ENCODE peak calls at places on chromosomes 2 and 18, in eight cellular contexts. One of them, this sample, is unnamed.
A peak's percentile ranks its signal among the peaks of the same experiment; 100 is the strongest.

GRCh38 chr2:210503622-210504300 is 27.2 kb upstream of the LANCL1 start:
- DNase-seq in effector memory CD4-positive, alpha-beta T cell: no peak
- DNase-seq in right lobe of liver: no peak
- DNase-seq in HS-5: no peak
- DNase-seq in activated CD4-positive, alpha-beta T cell treated with anti-CD3 and anti-CD28 coated beads for 48 hours: no peak
- DNase-seq in left cardiac atrium: no peak
- DNase-seq in IMR-90: no peak
- DNase-seq in stimulated activated CD8-positive, alpha-beta memory T cell treated with anti-CD3 and anti-CD28 coated beads, Interleukin-4, amount 100 ng/mL, for 4 hours: no peak
- DNase-seq in this sample: no peak

GRCh38 chr2:60948926-60949579 is 67.7 kb downstream of the REL start:
- DNase-seq in activated CD4-positive, alpha-beta T cell treated with anti-CD3 and anti-CD28 coated beads for 48 hours: no peak
- DNase-seq in IMR-90: peak; percentile 35
- DNase-seq in effector memory CD4-positive, alpha-beta T cell: no peak
- DNase-seq in stimulated activated CD8-positive, alpha-beta memory T cell treated with anti-CD3 and anti-CD28 coated beads, Interleukin-4, amount 100 ng/mL, for 4 hours: no peak
- DNase-seq in HS-5: no peak
- DNase-seq in left cardiac atrium: no peak
- DNase-seq in right lobe of liver: no peak
- DNase-seq in this sample: no peak

GRCh38 chr2:236341721-236342120 is 77.5 kb upstream of the ASB18 start:
- DNase-seq in right lobe of liver: no peak
- DNase-seq in activated CD4-positive, alpha-beta T cell treated with anti-CD3 and anti-CD28 coated beads for 48 hours: no peak
- DNase-seq in IMR-90: no peak
- DNase-seq in HS-5: no peak
- DNase-seq in left cardiac atrium: no peak
- DNase-seq in effector memory CD4-positive, alpha-beta T cell: no peak
- DNase-seq in stimulated activated CD8-positive, alpha-beta memory T cell treated with anti-CD3 and anti-CD28 coated beads, Interleukin-4, amount 100 ng/mL, for 4 hours: no peak
- DNase-seq in this sample: no peak

GRCh38 chr2:42335514-42336104 is 25.4 kb downstream of the COX7A2L start:
- DNase-seq in IMR-90: no peak
- DNase-seq in activated CD4-positive, alpha-beta T cell treated with anti-CD3 and anti-CD28 coated beads for 48 hours: no peak
- DNase-seq in stimulated activated CD8-positive, alpha-beta memory T cell treated with anti-CD3 and anti-CD28 coated beads, Interleukin-4, amount 100 ng/mL, for 4 hours: no peak
- DNase-seq in HS-5: no peak
- DNase-seq in right lobe of liver: no peak
- DNase-seq in left cardiac atrium: no peak
- DNase-seq in effector memory CD4-positive, alpha-beta T cell: no peak
- DNase-seq in this sample: no peak

GRCh38 chr2:178068823-178069454 is 3.6 kb downstream of the PDE11A start:
- DNase-seq in right lobe of liver: no peak
- DNase-seq in IMR-90: no peak
- DNase-seq in stimulated activated CD8-positive, alpha-beta memory T cell treated with anti-CD3 and anti-CD28 coated beads, Interleukin-4, amount 100 ng/mL, for 4 hours: no peak
- DNase-seq in effector memory CD4-positive, alpha-beta T cell: no peak
- DNase-seq in left cardiac atrium: no peak
- DNase-seq in activated CD4-positive, alpha-beta T cell treated with anti-CD3 and anti-CD28 coated beads for 48 hours: no peak
- DNase-seq in HS-5: no peak
- DNase-seq in this sample: no peak

GRCh38 chr2:26299488-26300092 is 46.4 kb upstream of the SELENOI start:
- DNase-seq in IMR-90: peak; percentile 68
- DNase-seq in right lobe of liver: no peak
- DNase-seq in HS-5: no peak
- DNase-seq in activated CD4-positive, alpha-beta T cell treated with anti-CD3 and anti-CD28 coated beads for 48 hours: peak; percentile 29
- DNase-seq in stimulated activated CD8-positive, alpha-beta memory T cell treated with anti-CD3 and anti-CD28 coated beads, Interleukin-4, amount 100 ng/mL, for 4 hours: no peak
- DNase-seq in effector memory CD4-positive, alpha-beta T cell: no peak
- DNase-seq in left cardiac atrium: no peak
- DNase-seq in this sample: no peak

GRCh38 chr18:48815182-48815520 is 135.6 kb downstream of the SMAD7 start:
- DNase-seq in stimulated activated CD8-positive, alpha-beta memory T cell treated with anti-CD3 and anti-CD28 coated beads, Interleukin-4, amount 100 ng/mL, for 4 hours: no peak
- DNase-seq in IMR-90: no peak
- DNase-seq in HS-5: no peak
- DNase-seq in activated CD4-positive, alpha-beta T cell treated with anti-CD3 and anti-CD28 coated beads for 48 hours: no peak
- DNase-seq in right lobe of liver: no peak
- DNase-seq in left cardiac atrium: peak; percentile 15
- DNase-seq in effector memory CD4-positive, alpha-beta T cell: peak; percentile 13
- DNase-seq in this sample: no peak

GRCh38 chr2:43070039-43070438 is 156.4 kb downstream of the ZFP36L2 start:
- DNase-seq in right lobe of liver: peak; percentile 54
- DNase-seq in IMR-90: no peak
- DNase-seq in activated CD4-positive, alpha-beta T cell treated with anti-CD3 and anti-CD28 coated beads for 48 hours: no peak
- DNase-seq in HS-5: no peak
- DNase-seq in stimulated activated CD8-positive, alpha-beta memory T cell treated with anti-CD3 and anti-CD28 coated beads, Interleukin-4, amount 100 ng/mL, for 4 hours: no peak
- DNase-seq in effector memory CD4-positive, alpha-beta T cell: no peak
- DNase-seq in left cardiac atrium: peak; percentile 64
- DNase-seq in this sample: no peak

GRCh38 chr2:127134833-127135830 is 28.2 kb upstream of the BIN1 start:
- DNase-seq in activated CD4-positive, alpha-beta T cell treated with anti-CD3 and anti-CD28 coated beads for 48 hours: no peak
- DNase-seq in effector memory CD4-positive, alpha-beta T cell: no peak
- DNase-seq in left cardiac atrium: no peak
- DNase-seq in stimulated activated CD8-positive, alpha-beta memory T cell treated with anti-CD3 and anti-CD28 coated beads, Interleukin-4, amount 100 ng/mL, for 4 hours: no peak
- DNase-seq in right lobe of liver: no peak
- DNase-seq in HS-5: no peak
- DNase-seq in IMR-90: no peak
- DNase-seq in this sample: no peak

GRCh38 chr2:74032909-74033261 is 48.2 kb downstream of the TET3 start:
- DNase-seq in stimulated activated CD8-positive, alpha-beta memory T cell treated with anti-CD3 and anti-CD28 coated beads, Interleukin-4, amount 100 ng/mL, for 4 hours: no peak
- DNase-seq in left cardiac atrium: no peak
- DNase-seq in IMR-90: no peak
- DNase-seq in right lobe of liver: no peak
- DNase-seq in HS-5: no peak
- DNase-seq in effector memory CD4-positive, alpha-beta T cell: no peak
- DNase-seq in activated CD4-positive, alpha-beta T cell treated with anti-CD3 and anti-CD28 coated beads for 48 hours: no peak
- DNase-seq in this sample: no peak

GRCh38 chr18:9081940-9082339 is 20.6 kb upstream of the NDUFV2 start:
- DNase-seq in left cardiac atrium: no peak
- DNase-seq in effector memory CD4-positive, alpha-beta T cell: no peak
- DNase-seq in IMR-90: no peak
- DNase-seq in activated CD4-positive, alpha-beta T cell treated with anti-CD3 and anti-CD28 coated beads for 48 hours: peak; percentile 78
- DNase-seq in right lobe of liver: no peak
- DNase-seq in stimulated activated CD8-positive, alpha-beta memory T cell treated with anti-CD3 and anti-CD28 coated beads, Interleukin-4, amount 100 ng/mL, for 4 hours: no peak
- DNase-seq in HS-5: no peak
- DNase-seq in this sample: no peak

GRCh38 chr2:1162768-1163584 is 212.3 kb downstream of the SNTG2 start:
- DNase-seq in left cardiac atrium: peak; percentile 51
- DNase-seq in stimulated activated CD8-positive, alpha-beta memory T cell treated with anti-CD3 and anti-CD28 coated beads, Interleukin-4, amount 100 ng/mL, for 4 hours: no peak
- DNase-seq in effector memory CD4-positive, alpha-beta T cell: no peak
- DNase-seq in HS-5: no peak
- DNase-seq in IMR-90: no peak
- DNase-seq in right lobe of liver: no peak
- DNase-seq in activated CD4-positive, alpha-beta T cell treated with anti-CD3 and anti-CD28 coated beads for 48 hours: peak; percentile 53
- DNase-seq in this sample: peak; percentile 6

GRCh38 chr2:120563616-120564015 is 172.1 kb upstream of the GLI2 start:
- DNase-seq in activated CD4-positive, alpha-beta T cell treated with anti-CD3 and anti-CD28 coated beads for 48 hours: no peak
- DNase-seq in left cardiac atrium: no peak
- DNase-seq in effector memory CD4-positive, alpha-beta T cell: no peak
- DNase-seq in IMR-90: no peak
- DNase-seq in HS-5: no peak
- DNase-seq in right lobe of liver: no peak
- DNase-seq in stimulated activated CD8-positive, alpha-beta memory T cell treated with anti-CD3 and anti-CD28 coated beads, Interleukin-4, amount 100 ng/mL, for 4 hours: no peak
- DNase-seq in this sample: no peak

GRCh38 chr2:47891369-47892337 is 14.6 kb downstream of the FBXO11 start:
- DNase-seq in stimulated activated CD8-positive, alpha-beta memory T cell treated with anti-CD3 and anti-CD28 coated beads, Interleukin-4, amount 100 ng/mL, for 4 hours: no peak
- DNase-seq in effector memory CD4-positive, alpha-beta T cell: no peak
- DNase-seq in IMR-90: peak; percentile 70
- DNase-seq in HS-5: no peak
- DNase-seq in activated CD4-positive, alpha-beta T cell treated with anti-CD3 and anti-CD28 coated beads for 48 hours: no peak
- DNase-seq in left cardiac atrium: no peak
- DNase-seq in right lobe of liver: no peak
- DNase-seq in this sample: no peak

GRCh38 chr2:196174424-196174823 is 3.0 kb upstream of the STK17B start:
- DNase-seq in stimulated activated CD8-positive, alpha-beta memory T cell treated with anti-CD3 and anti-CD28 coated beads, Interleukin-4, amount 100 ng/mL, for 4 hours: no peak
- DNase-seq in effector memory CD4-positive, alpha-beta T cell: no peak
- DNase-seq in left cardiac atrium: no peak
- DNase-seq in HS-5: no peak
- DNase-seq in right lobe of liver: no peak
- DNase-seq in IMR-90: no peak
- DNase-seq in activated CD4-positive, alpha-beta T cell treated with anti-CD3 and anti-CD28 coated beads for 48 hours: peak; percentile 57
- DNase-seq in this sample: no peak

GRCh38 chr2:101160454-101160853 is 9.3 kb upstream of the TBC1D8 start:
- DNase-seq in stimulated activated CD8-positive, alpha-beta memory T cell treated with anti-CD3 and anti-CD28 coated beads, Interleukin-4, amount 100 ng/mL, for 4 hours: no peak
- DNase-seq in activated CD4-positive, alpha-beta T cell treated with anti-CD3 and anti-CD28 coated beads for 48 hours: no peak
- DNase-seq in HS-5: peak; percentile 82
- DNase-seq in right lobe of liver: no peak
- DNase-seq in IMR-90: peak; percentile 29
- DNase-seq in left cardiac atrium: no peak
- DNase-seq in effector memory CD4-positive, alpha-beta T cell: no peak
- DNase-seq in this sample: no peak

GRCh38 chr2:7031424-7032245 is 114.4 kb downstream of the RNF144A start:
- DNase-seq in HS-5: no peak
- DNase-seq in effector memory CD4-positive, alpha-beta T cell: peak; percentile 56
- DNase-seq in right lobe of liver: peak; percentile 88
- DNase-seq in activated CD4-positive, alpha-beta T cell treated with anti-CD3 and anti-CD28 coated beads for 48 hours: peak; percentile 37
- DNase-seq in IMR-90: no peak
- DNase-seq in left cardiac atrium: no peak
- DNase-seq in stimulated activated CD8-positive, alpha-beta memory T cell treated with anti-CD3 and anti-CD28 coated beads, Interleukin-4, amount 100 ng/mL, for 4 hours: no peak
- DNase-seq in this sample: peak; percentile 76

GRCh38 chr2:58019209-58019608 is 27.4 kb upstream of the VRK2 start:
- DNase-seq in IMR-90: peak; percentile 17
- DNase-seq in activated CD4-positive, alpha-beta T cell treated with anti-CD3 and anti-CD28 coated beads for 48 hours: no peak
- DNase-seq in stimulated activated CD8-positive, alpha-beta memory T cell treated with anti-CD3 and anti-CD28 coated beads, Interleukin-4, amount 100 ng/mL, for 4 hours: no peak
- DNase-seq in effector memory CD4-positive, alpha-beta T cell: no peak
- DNase-seq in left cardiac atrium: no peak
- DNase-seq in right lobe of liver: no peak
- DNase-seq in HS-5: no peak
- DNase-seq in this sample: no peak

GRCh38 chr18:33804258-33804657 is 226.2 kb downstream of the ASXL3 start:
- DNase-seq in left cardiac atrium: no peak
- DNase-seq in IMR-90: peak; percentile 63
- DNase-seq in HS-5: no peak
- DNase-seq in activated CD4-positive, alpha-beta T cell treated with anti-CD3 and anti-CD28 coated beads for 48 hours: no peak
- DNase-seq in stimulated activated CD8-positive, alpha-beta memory T cell treated with anti-CD3 and anti-CD28 coated beads, Interleukin-4, amount 100 ng/mL, for 4 hours: no peak
- DNase-seq in right lobe of liver: no peak
- DNase-seq in effector memory CD4-positive, alpha-beta T cell: no peak
- DNase-seq in this sample: no peak

GRCh38 chr2:99571609-99572344 is 82.0 kb upstream of the REV1 start:
- DNase-seq in stimulated activated CD8-positive, alpha-beta memory T cell treated with anti-CD3 and anti-CD28 coated beads, Interleukin-4, amount 100 ng/mL, for 4 hours: no peak
- DNase-seq in activated CD4-positive, alpha-beta T cell treated with anti-CD3 and anti-CD28 coated beads for 48 hours: no peak
- DNase-seq in IMR-90: no peak
- DNase-seq in left cardiac atrium: no peak
- DNase-seq in HS-5: no peak
- DNase-seq in right lobe of liver: no peak
- DNase-seq in effector memory CD4-positive, alpha-beta T cell: no peak
- DNase-seq in this sample: no peak

GRCh38 chr2:32135409-32135808 is 30.3 kb upstream of the SLC30A6 start:
- DNase-seq in right lobe of liver: no peak
- DNase-seq in HS-5: peak; percentile 83
- DNase-seq in left cardiac atrium: no peak
- DNase-seq in IMR-90: peak; percentile 80
- DNase-seq in effector memory CD4-positive, alpha-beta T cell: no peak
- DNase-seq in stimulated activated CD8-positive, alpha-beta memory T cell treated with anti-CD3 and anti-CD28 coated beads, Interleukin-4, amount 100 ng/mL, for 4 hours: no peak
- DNase-seq in activated CD4-positive, alpha-beta T cell treated with anti-CD3 and anti-CD28 coated beads for 48 hours: no peak
- DNase-seq in this sample: no peak

GRCh38 chr2:95001117-95001551 is 24.4 kb upstream of the MAL start:
- DNase-seq in effector memory CD4-positive, alpha-beta T cell: no peak
- DNase-seq in IMR-90: no peak
- DNase-seq in HS-5: no peak
- DNase-seq in stimulated activated CD8-positive, alpha-beta memory T cell treated with anti-CD3 and anti-CD28 coated beads, Interleukin-4, amount 100 ng/mL, for 4 hours: no peak
- DNase-seq in activated CD4-positive, alpha-beta T cell treated with anti-CD3 and anti-CD28 coated beads for 48 hours: no peak
- DNase-seq in left cardiac atrium: no peak
- DNase-seq in right lobe of liver: no peak
- DNase-seq in this sample: no peak

GRCh38 chr18:52546686-52547346 is 206.8 kb downstream of the DCC start:
- DNase-seq in HS-5: no peak
- DNase-seq in effector memory CD4-positive, alpha-beta T cell: no peak
- DNase-seq in IMR-90: no peak
- DNase-seq in stimulated activated CD8-positive, alpha-beta memory T cell treated with anti-CD3 and anti-CD28 coated beads, Interleukin-4, amount 100 ng/mL, for 4 hours: no peak
- DNase-seq in left cardiac atrium: no peak
- DNase-seq in activated CD4-positive, alpha-beta T cell treated with anti-CD3 and anti-CD28 coated beads for 48 hours: no peak
- DNase-seq in right lobe of liver: no peak
- DNase-seq in this sample: no peak